ENCODE peak calls at places on chromosomes 16 and 17, in seven cellular contexts. W is transverse colon, H is uterus, M is sigmoid colon, N is Peyer's patch, F is A549, O is IMR-90. A is an unnamed sample.
A peak's percentile ranks its signal among the peaks of the same experiment; 100 is the strongest.

GRCh38 chr16:89633064-89633631 is 19.7 kb downstream of the DPEP1 start:
- DNase-seq in W (peak; percentile 40), H (no peak), M (no peak), N (peak; percentile 87), F (peak; percentile 72), O (peak; percentile 73), A (no peak)

GRCh38 chr16:47887496-47887895 is 268.3 kb downstream of the ABCC12 start:
- DNase-seq in W (no peak), H (no peak), M (no peak), N (no peak), F (peak; percentile 15), O (peak; percentile 33), A (no peak)

GRCh38 chr17:18981642-18982424 is 22.7 kb downstream of the FAM83G start:
- DNase-seq in W (peak; percentile 92), H (no peak), M (no peak), N (peak; percentile 94), F (peak; percentile 82), O (peak; percentile 82), A (no peak)

GRCh38 chr17:72126575-72127486 is 6.0 kb downstream of the SOX9 start:
- DNase-seq in W (peak; percentile 39), H (no peak), M (no peak), N (no peak), F (peak; percentile 81), O (peak; percentile 83), A (no peak)

GRCh38 chr17:37167756-37168155 is 208.0 kb upstream of the C17orf78 start:
- DNase-seq in W (no peak), H (no peak), M (no peak), N (no peak), F (no peak), O (no peak), A (no peak)

GRCh38 chr17:46097497-46097896 is 95.7 kb downstream of the KANSL1 start:
- DNase-seq in W (no peak), H (no peak), M (no peak), N (no peak), F (no peak), O (peak; percentile 28), A (no peak)

GRCh38 chr17:40094874-40095273 is 5.5 kb downstream of the NR1D1 start:
- DNase-seq in W (no peak), H (no peak), M (peak; percentile 72), N (no peak), F (no peak), O (no peak), A (no peak)

GRCh38 chr16:84367750-84368320 is 503 bp upstream of the ATP2C2 start:
- DNase-seq in W (peak; percentile 60), H (no peak), M (no peak), N (peak; percentile 78), F (no peak), O (no peak), A (no peak)

GRCh38 chr16:11107781-11108465 is 148.1 kb downstream of the SOCS1 start:
- DNase-seq in W (no peak), H (no peak), M (no peak), N (peak; percentile 45), F (no peak), O (peak; percentile 90), A (no peak)

GRCh38 chr17:14672830-14673229 is 371.9 kb downstream of the HS3ST3B1 start:
- DNase-seq in W (no peak), H (no peak), M (no peak), N (no peak), F (no peak), O (peak; percentile 47), A (no peak)

GRCh38 chr16:70576431-70577255 is 53.0 kb downstream of the SF3B3 start:
- DNase-seq in W (peak; percentile 33), H (no peak), M (no peak), N (no peak), F (no peak), O (peak; percentile 86), A (no peak)

GRCh38 chr17:10325036-10325435 is 47.8 kb downstream of the MYH13 start:
- DNase-seq in W (no peak), H (no peak), M (no peak), N (no peak), F (no peak), O (peak; percentile 8), A (no peak)

GRCh38 chr17:38572665-38573365 is 32.9 kb downstream of the SRCIN1 start:
- DNase-seq in W (no peak), H (no peak), M (no peak), N (no peak), F (peak; percentile 87), O (no peak), A (no peak)

GRCh38 chr17:38333635-38334295 is 10.0 kb downstream of the GPR179 start:
- DNase-seq in W (peak; percentile 32), H (no peak), M (no peak), N (peak; percentile 54), F (peak; percentile 59), O (no peak), A (no peak)

DNA sequence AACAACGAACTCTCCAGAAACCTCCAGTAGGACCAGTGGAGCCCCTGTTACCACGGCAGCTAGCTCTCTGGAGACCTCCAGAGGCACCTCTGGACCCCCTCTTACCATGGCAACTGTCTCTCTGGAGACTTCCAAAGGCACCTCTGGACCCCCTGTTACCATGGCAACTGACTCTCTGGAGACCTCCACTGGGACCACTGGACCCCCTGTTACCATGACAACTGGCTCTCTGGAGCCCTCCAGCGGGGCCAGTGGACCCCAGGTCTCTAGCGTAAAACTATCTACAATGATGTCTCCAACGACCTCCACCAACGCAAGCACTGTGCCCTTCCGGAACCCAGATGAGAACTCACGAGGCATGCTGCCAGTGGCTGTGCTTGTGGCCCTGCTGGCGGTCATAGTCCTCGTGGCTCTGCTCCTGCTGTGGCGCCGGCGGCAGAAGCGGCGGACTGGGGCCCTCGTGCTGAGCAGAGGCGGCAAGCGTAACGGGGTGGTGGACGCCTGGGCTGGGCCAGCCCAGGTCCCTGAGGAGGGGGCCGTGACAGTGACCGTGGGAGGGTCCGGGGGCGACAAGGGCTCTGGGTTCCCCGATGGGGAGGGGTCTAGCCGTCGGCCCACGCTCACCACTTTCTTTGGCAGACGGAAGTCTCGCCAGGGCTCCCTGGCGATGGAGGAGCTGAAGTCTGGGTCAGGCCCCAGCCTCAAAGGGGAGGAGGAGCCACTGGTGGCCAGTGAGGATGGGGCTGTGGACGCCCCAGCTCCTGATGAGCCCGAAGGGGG is 1.3 kb downstream of the SPN start:
- DNase-seq in W (peak; percentile 32), H (no peak), M (no peak), N (no peak), F (no peak), O (no peak), A (no peak)
- TF ChIP-seq POLR2A in W (no peak), H (no peak), M (no peak), N (no peak), F (no peak), O (no peak), A (no peak)

GRCh38 chr16:87806608-87807546 is 41.1 kb upstream of the KLHDC4 start:
- DNase-seq in W (peak; percentile 62), H (no peak), M (peak; percentile 75), N (peak; percentile 75), F (peak; percentile 78), O (peak; percentile 92), A (peak; percentile 28)
- H3K4me1 ChIP-seq in W (peaks cover 17% of the 10 kb centered on the region), H (no peaks in the 10 kb centered on the region), M (peaks cover 16% of the 10 kb centered on the region), N (peaks cover 19% of the 10 kb centered on the region), F (peaks cover 45% of the 10 kb centered on the region), O (peaks cover 15% of the 10 kb centered on the region), A (peaks cover 28% of the 10 kb centered on the region)

DNA sequence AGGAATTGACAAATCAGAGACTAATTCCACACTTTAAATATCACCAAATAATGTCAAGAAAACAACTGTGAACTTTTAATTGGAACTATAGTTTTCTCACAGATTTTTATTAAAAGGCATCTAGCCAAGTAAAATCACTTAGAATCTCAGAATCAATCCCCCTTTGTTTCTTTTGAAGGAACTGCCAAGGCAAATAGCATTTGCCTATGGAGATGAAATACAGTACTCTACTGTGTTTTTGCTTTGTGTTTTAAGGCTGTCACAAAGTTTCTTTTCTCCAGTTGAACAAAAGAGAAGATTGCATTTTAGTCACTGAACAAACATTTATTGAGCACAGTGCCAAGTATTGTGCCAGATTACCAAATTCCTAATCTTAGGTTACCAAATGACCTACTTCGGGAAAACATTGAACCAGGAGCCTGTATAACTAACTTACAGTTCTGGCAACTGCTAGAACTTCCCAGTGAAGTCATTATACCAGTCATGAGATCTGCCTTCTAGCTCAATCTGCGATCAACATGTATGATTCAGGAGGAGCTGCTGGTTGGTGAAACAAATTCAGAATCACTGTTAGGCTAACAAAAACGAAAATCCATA is 3.0 kb upstream of the UBB start:
- DNase-seq in W (no peak), H (no peak), M (no peak), N (no peak), F (peak; percentile 56), O (peak; percentile 79), A (no peak)
- TF ChIP-seq POLR2A in W (no peak), H (no peak), M (no peak), N (no peak), F (no peak), O (no peak), A (no peak)

GRCh38 chr16:2751577-2752034 is 832 bp upstream of the SRRM2 start:
- DNase-seq in W (peak; percentile 33), H (peak; percentile 49), M (peak; percentile 55), N (peak; percentile 54), F (peak; percentile 82), O (no peak), A (no peak)

GRCh38 chr16:2755158-2755557 is 2.7 kb downstream of the SRRM2 start:
- DNase-seq in W (no peak), H (no peak), M (no peak), N (no peak), F (no peak), O (no peak), A (no peak)

GRCh38 chr16:2752850-2753522 is 548 bp downstream of the SRRM2 start:
- DNase-seq in W (peak; percentile 87), H (peak; percentile 82), M (peak; percentile 93), N (peak; percentile 92), F (peak; percentile 81), O (peak; percentile 77), A (no peak)

GRCh38 chr16:2752035-2752849 is at the start of gene SRRM2:
- DNase-seq in W (peak; percentile 95), H (peak; percentile 95), M (peak; percentile 98), N (peak; percentile 96), F (peak; percentile 96), O (peak; percentile 95), A (peak; percentile 75)

DNA sequence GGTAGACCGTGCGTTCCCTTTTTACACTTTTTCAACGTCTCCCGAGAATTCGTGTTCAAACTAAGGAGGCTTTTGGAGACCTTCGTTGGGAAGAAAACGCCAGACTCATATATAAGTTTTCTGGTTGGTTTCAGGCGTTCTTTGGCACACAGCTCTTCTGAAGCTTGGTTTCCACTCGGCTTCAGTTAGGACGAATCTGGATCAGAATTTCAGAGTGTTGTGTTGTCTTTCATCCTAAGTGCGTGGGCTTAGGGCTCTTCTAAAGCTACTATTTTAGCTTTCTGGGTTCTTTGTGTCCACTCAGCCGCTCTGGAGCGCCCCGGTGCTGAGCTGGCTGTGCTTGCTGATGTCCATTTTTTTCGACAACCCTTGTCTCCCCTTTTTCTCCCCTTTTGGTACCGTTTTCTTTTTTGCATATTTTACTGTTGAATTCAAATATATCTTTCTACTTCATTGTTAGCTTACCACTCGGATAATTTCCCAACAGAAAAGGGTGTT is 1.1 kb downstream of the SRRM2 start:
- DNase-seq in W (no peak), H (no peak), M (no peak), N (peak; percentile 34), F (no peak), O (no peak), A (no peak)
- H3K4me1 ChIP-seq in W (peaks cover 37% of the 10 kb centered on the region), H (peaks cover 16% of the 10 kb centered on the region), M (peaks cover 45% of the 10 kb centered on the region), N (peaks cover 22% of the 10 kb centered on the region), F (peaks cover 33% of the 10 kb centered on the region), O (peaks cover 9% of the 10 kb centered on the region), A (peaks cover 30% of the 10 kb centered on the region)

GRCh38 chr17:5584383-5584951 is at the start of gene NLRP1:
- DNase-seq in W (peak; percentile 89), H (peak; percentile 89), M (peak; percentile 92), N (peak; percentile 75), F (no peak), O (peak; percentile 92), A (peak; percentile 71)
- TF ChIP-seq POLR2A in W (peak; percentile 79), H (peak; percentile 81), M (peak; percentile 21), N (peak; percentile 44), F (no peak), O (peak; percentile 75), A (peak; percentile 21)

GRCh38 chr17:21166599-21167265 is 40.0 kb downstream of the DHRS7B start:
- DNase-seq in W (no peak), H (no peak), M (no peak), N (no peak), F (no peak), O (peak; percentile 11), A (no peak)
- H3K4me1 ChIP-seq in W (peaks cover 28% of the 10 kb centered on the region), H (peaks cover 5% of the 10 kb centered on the region), M (peaks cover 50% of the 10 kb centered on the region), N (no peaks in the 10 kb centered on the region), F (peaks cover 9% of the 10 kb centered on the region), O (peaks cover 16% of the 10 kb centered on the region), A (no peaks in the 10 kb centered on the region)

A was measured in esophagus squamous epithelium.